ENCODE peak calls at places on chromosomes 2 and 18, in nine cellular contexts. One of them, this sample, is unnamed. For H3K27me3, the result is how much of the 10 kb centered on the place peaks cover.

GRCh38 chr2:111022630-111023029 is 98.1 kb upstream of the BCL2L11 start:
- DNase-seq in sigmoid colon: no peak
- DNase-seq in tibial nerve: no peak
- DNase-seq in upper lobe of left lung: no peak
- DNase-seq in IMR-90: no peak
- DNase-seq in esophagus squamous epithelium: no peak
- DNase-seq in HepG2: no peak
- DNase-seq in stomach: no peak
- DNase-seq in breast epithelium: no peak
- DNase-seq in this sample: no peak

GRCh38 chr2:162126145-162126926 is 25.7 kb downstream of the GCG start:
- DNase-seq in sigmoid colon: no peak
- DNase-seq in tibial nerve: no peak
- DNase-seq in upper lobe of left lung: no peak
- DNase-seq in IMR-90: peak
- DNase-seq in esophagus squamous epithelium: no peak
- DNase-seq in HepG2: no peak
- DNase-seq in stomach: no peak
- DNase-seq in breast epithelium: no peak
- DNase-seq in this sample: no peak

GRCh38 chr18:59918320-59918755 is 18.5 kb downstream of the PMAIP1 start:
- DNase-seq in sigmoid colon: peak
- DNase-seq in tibial nerve: no peak
- DNase-seq in upper lobe of left lung: no peak
- DNase-seq in IMR-90: peak
- DNase-seq in esophagus squamous epithelium: peak
- DNase-seq in HepG2: no peak
- DNase-seq in stomach: peak
- DNase-seq in breast epithelium: no peak
- DNase-seq in this sample: peak

GRCh38 chr2:68417931-68418330 is 49.2 kb downstream of the FBXO48 start:
- DNase-seq in sigmoid colon: no peak
- DNase-seq in tibial nerve: no peak
- DNase-seq in upper lobe of left lung: no peak
- DNase-seq in IMR-90: no peak
- DNase-seq in esophagus squamous epithelium: no peak
- DNase-seq in HepG2: no peak
- DNase-seq in stomach: no peak
- DNase-seq in breast epithelium: no peak
- DNase-seq in this sample: peak

GRCh38 chr18:48728204-48728833 is 189.5 kb downstream of the CTIF start:
- DNase-seq in sigmoid colon: no peak
- DNase-seq in tibial nerve: no peak
- DNase-seq in upper lobe of left lung: no peak
- DNase-seq in IMR-90: peak
- DNase-seq in esophagus squamous epithelium: no peak
- DNase-seq in HepG2: no peak
- DNase-seq in stomach: no peak
- DNase-seq in breast epithelium: no peak
- DNase-seq in this sample: no peak

GRCh38 chr2:38376346-38376682 is 759 bp downstream of the ATL2 start:
- DNase-seq in sigmoid colon: no peak
- DNase-seq in tibial nerve: no peak
- DNase-seq in upper lobe of left lung: no peak
- DNase-seq in IMR-90: peak
- DNase-seq in esophagus squamous epithelium: no peak
- DNase-seq in HepG2: peak
- DNase-seq in stomach: peak
- DNase-seq in breast epithelium: peak
- DNase-seq in this sample: no peak

GRCh38 chr2:235300368-235301201 is 193.3 kb upstream of the AGAP1 start:
- DNase-seq in sigmoid colon: no peak
- DNase-seq in tibial nerve: no peak
- DNase-seq in upper lobe of left lung: peak
- DNase-seq in IMR-90: peak
- DNase-seq in esophagus squamous epithelium: no peak
- DNase-seq in HepG2: no peak
- DNase-seq in stomach: no peak
- DNase-seq in breast epithelium: peak
- DNase-seq in this sample: no peak

GRCh38 chr18:29605365-29605764 is 1428.4 kb upstream of the CDH2 start:
- DNase-seq in sigmoid colon: no peak
- DNase-seq in tibial nerve: no peak
- DNase-seq in upper lobe of left lung: no peak
- DNase-seq in IMR-90: no peak
- DNase-seq in esophagus squamous epithelium: no peak
- DNase-seq in HepG2: no peak
- DNase-seq in stomach: no peak
- DNase-seq in breast epithelium: no peak
- DNase-seq in this sample: no peak

GRCh38 chr2:82143343-82143742 is 1838.8 kb upstream of the LRRTM1 start:
- DNase-seq in sigmoid colon: no peak
- DNase-seq in tibial nerve: no peak
- DNase-seq in upper lobe of left lung: no peak
- DNase-seq in IMR-90: no peak
- DNase-seq in esophagus squamous epithelium: no peak
- DNase-seq in HepG2: no peak
- DNase-seq in stomach: no peak
- DNase-seq in breast epithelium: no peak
- DNase-seq in this sample: no peak

GRCh38 chr18:80132196-80132812 is 23.2 kb downstream of the ADNP2 start:
- DNase-seq in sigmoid colon: no peak
- DNase-seq in tibial nerve: no peak
- DNase-seq in upper lobe of left lung: no peak
- DNase-seq in IMR-90: no peak
- DNase-seq in esophagus squamous epithelium: no peak
- DNase-seq in HepG2: no peak
- DNase-seq in stomach: no peak
- DNase-seq in breast epithelium: no peak
- DNase-seq in this sample: no peak

GRCh38 chr2:29916571-29916970 is 4.8 kb downstream of the ALK start:
- DNase-seq in sigmoid colon: no peak
- DNase-seq in tibial nerve: no peak
- DNase-seq in upper lobe of left lung: no peak
- DNase-seq in IMR-90: no peak
- DNase-seq in esophagus squamous epithelium: no peak
- DNase-seq in HepG2: no peak
- DNase-seq in stomach: no peak
- DNase-seq in breast epithelium: no peak
- DNase-seq in this sample: no peak

GRCh38 chr2:10339647-10340592 is 37.2 kb downstream of the HPCAL1 start:
- DNase-seq in sigmoid colon: no peak
- DNase-seq in tibial nerve: no peak
- DNase-seq in upper lobe of left lung: no peak
- DNase-seq in IMR-90: no peak
- DNase-seq in esophagus squamous epithelium: no peak
- DNase-seq in HepG2: no peak
- DNase-seq in stomach: no peak
- DNase-seq in breast epithelium: no peak
- DNase-seq in this sample: no peak

GRCh38 chr18:44786697-44787096 is 106.0 kb downstream of the SETBP1 start:
- DNase-seq in sigmoid colon: no peak
- DNase-seq in tibial nerve: no peak
- DNase-seq in upper lobe of left lung: no peak
- DNase-seq in IMR-90: no peak
- DNase-seq in esophagus squamous epithelium: no peak
- DNase-seq in HepG2: no peak
- DNase-seq in stomach: no peak
- DNase-seq in breast epithelium: no peak
- DNase-seq in this sample: no peak

GRCh38 chr2:233964581-233964980 is 47.4 kb downstream of the TRPM8 start:
- DNase-seq in sigmoid colon: no peak
- DNase-seq in tibial nerve: no peak
- DNase-seq in upper lobe of left lung: no peak
- DNase-seq in IMR-90: no peak
- DNase-seq in esophagus squamous epithelium: no peak
- DNase-seq in HepG2: no peak
- DNase-seq in stomach: no peak
- DNase-seq in breast epithelium: no peak
- DNase-seq in this sample: no peak

GRCh38 chr2:102975996-102976636 is 214.3 kb downstream of the TMEM182 start:
- DNase-seq in sigmoid colon: no peak
- DNase-seq in tibial nerve: no peak
- DNase-seq in upper lobe of left lung: no peak
- DNase-seq in IMR-90: peak
- DNase-seq in esophagus squamous epithelium: no peak
- DNase-seq in HepG2: peak
- DNase-seq in stomach: no peak
- DNase-seq in breast epithelium: no peak
- DNase-seq in this sample: no peak

GRCh38 chr2:239006886-239007285 is 159.0 kb downstream of the TWIST2 start:
- DNase-seq in sigmoid colon: no peak
- DNase-seq in tibial nerve: peak
- DNase-seq in upper lobe of left lung: no peak
- DNase-seq in IMR-90: peak
- DNase-seq in esophagus squamous epithelium: no peak
- DNase-seq in HepG2: no peak
- DNase-seq in stomach: peak
- DNase-seq in breast epithelium: no peak
- DNase-seq in this sample: no peak

GRCh38 chr2:218387369-218388194 is 5.5 kb downstream of the SLC11A1 start:
- DNase-seq in sigmoid colon: peak
- DNase-seq in tibial nerve: no peak
- DNase-seq in upper lobe of left lung: peak
- DNase-seq in IMR-90: peak
- DNase-seq in esophagus squamous epithelium: no peak
- DNase-seq in HepG2: peak
- DNase-seq in stomach: peak
- DNase-seq in breast epithelium: no peak
- DNase-seq in this sample: peak

GRCh38 chr2:215299337-215299859 is 12.5 kb upstream of the ATIC start:
- DNase-seq in sigmoid colon: no peak
- DNase-seq in tibial nerve: no peak
- DNase-seq in upper lobe of left lung: no peak
- DNase-seq in IMR-90: no peak
- DNase-seq in esophagus squamous epithelium: no peak
- DNase-seq in HepG2: no peak
- DNase-seq in stomach: no peak
- DNase-seq in breast epithelium: no peak
- DNase-seq in this sample: no peak

GRCh38 chr2:26704441-26704977 is 12.0 kb downstream of the KCNK3 start:
- DNase-seq in sigmoid colon: no peak
- DNase-seq in tibial nerve: no peak
- DNase-seq in upper lobe of left lung: no peak
- DNase-seq in IMR-90: peak
- DNase-seq in esophagus squamous epithelium: no peak
- DNase-seq in HepG2: no peak
- DNase-seq in stomach: no peak
- DNase-seq in breast epithelium: peak
- DNase-seq in this sample: no peak

GRCh38 chr18:32958746-32959145 is 185.9 kb upstream of the KLHL14 start:
- DNase-seq in sigmoid colon: no peak
- DNase-seq in tibial nerve: no peak
- DNase-seq in upper lobe of left lung: no peak
- DNase-seq in IMR-90: no peak
- DNase-seq in esophagus squamous epithelium: no peak
- DNase-seq in HepG2: no peak
- DNase-seq in stomach: no peak
- DNase-seq in breast epithelium: no peak
- DNase-seq in this sample: no peak

GRCh38 chr2:193743089-193743488 is 1548.4 kb upstream of the TMEFF2 start:
- DNase-seq in sigmoid colon: no peak
- DNase-seq in tibial nerve: no peak
- DNase-seq in upper lobe of left lung: no peak
- DNase-seq in IMR-90: no peak
- DNase-seq in esophagus squamous epithelium: no peak
- DNase-seq in HepG2: no peak
- DNase-seq in stomach: no peak
- DNase-seq in breast epithelium: no peak
- DNase-seq in this sample: no peak

GRCh38 chr2:96207778-96208143 is 866 bp downstream of the STARD7 start:
- DNase-seq in sigmoid colon: no peak
- DNase-seq in tibial nerve: no peak
- DNase-seq in upper lobe of left lung: no peak
- DNase-seq in IMR-90: no peak
- DNase-seq in esophagus squamous epithelium: no peak
- DNase-seq in HepG2: no peak
- DNase-seq in stomach: no peak
- DNase-seq in breast epithelium: no peak
- DNase-seq in this sample: no peak

GRCh38 chr2:18560797-18561085 is 288 bp upstream of the RDH14 start:
- DNase-seq in sigmoid colon: no peak
- DNase-seq in tibial nerve: no peak
- DNase-seq in upper lobe of left lung: no peak
- DNase-seq in IMR-90: no peak
- DNase-seq in esophagus squamous epithelium: no peak
- DNase-seq in HepG2: no peak
- DNase-seq in stomach: no peak
- DNase-seq in breast epithelium: no peak
- DNase-seq in this sample: no peak
- TF ChIP-seq POLR2A in sigmoid colon: no peak
- TF ChIP-seq POLR2A in tibial nerve: no peak
- TF ChIP-seq POLR2A in upper lobe of left lung: no peak
- TF ChIP-seq POLR2A in IMR-90: no peak
- TF ChIP-seq POLR2A in esophagus squamous epithelium: no peak
- TF ChIP-seq POLR2A in HepG2: peak
- TF ChIP-seq POLR2A in stomach: no peak
- TF ChIP-seq POLR2A in breast epithelium: no peak
- TF ChIP-seq POLR2A in this sample: no peak

GRCh38 chr2:232496508-232497373 is 9.1 kb upstream of the ECEL1 start:
- DNase-seq in sigmoid colon: no peak
- DNase-seq in tibial nerve: no peak
- DNase-seq in upper lobe of left lung: no peak
- DNase-seq in IMR-90: no peak
- DNase-seq in esophagus squamous epithelium: no peak
- DNase-seq in HepG2: no peak
- DNase-seq in stomach: no peak
- DNase-seq in breast epithelium: no peak
- DNase-seq in this sample: no peak
- H3K27me3 ChIP-seq in sigmoid colon: under half
- H3K27me3 ChIP-seq in tibial nerve: under half
- H3K27me3 ChIP-seq in upper lobe of left lung: under half
- H3K27me3 ChIP-seq in IMR-90: half or more
- H3K27me3 ChIP-seq in esophagus squamous epithelium: under half
- H3K27me3 ChIP-seq in HepG2: half or more
- H3K27me3 ChIP-seq in stomach: under half
- H3K27me3 ChIP-seq in breast epithelium: under half
- H3K27me3 ChIP-seq in this sample: under half

DNA sequence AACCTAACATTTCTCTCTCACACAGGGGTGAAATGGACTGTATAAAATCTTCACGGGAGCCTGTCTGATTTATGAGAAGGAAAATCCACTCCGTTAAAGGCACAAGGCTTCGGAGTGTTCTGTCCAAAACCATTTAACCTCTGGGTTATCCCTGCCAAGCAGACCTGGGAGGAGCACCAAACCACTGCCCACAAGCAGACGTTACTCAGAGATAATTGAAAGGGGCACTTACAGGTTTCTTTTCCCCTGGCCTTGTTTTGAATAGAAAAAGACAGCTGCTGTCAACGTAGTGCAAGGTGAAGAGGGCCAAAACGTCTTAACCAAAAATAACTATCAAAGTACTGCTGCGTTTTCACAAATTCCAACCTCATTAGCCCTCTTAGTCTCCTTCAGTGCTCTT is 184.3 kb upstream of the DOK6 start:
- DNase-seq in sigmoid colon: no peak
- DNase-seq in tibial nerve: no peak
- DNase-seq in upper lobe of left lung: no peak
- DNase-seq in IMR-90: no peak
- DNase-seq in esophagus squamous epithelium: no peak
- DNase-seq in HepG2: no peak
- DNase-seq in stomach: no peak
- DNase-seq in breast epithelium: no peak
- DNase-seq in this sample: no peak
- H3K4me3 ChIP-seq in sigmoid colon: no peak
- H3K4me3 ChIP-seq in tibial nerve: no peak
- H3K4me3 ChIP-seq in upper lobe of left lung: no peak
- H3K4me3 ChIP-seq in IMR-90: no peak
- H3K4me3 ChIP-seq in esophagus squamous epithelium: no peak
- H3K4me3 ChIP-seq in HepG2: no peak
- H3K4me3 ChIP-seq in stomach: no peak
- H3K4me3 ChIP-seq in breast epithelium: no peak
- H3K4me3 ChIP-seq in this sample: no peak

GRCh38 chr2:60806988-60807681 is 51.1 kb downstream of the PAPOLG start:
- DNase-seq in sigmoid colon: no peak
- DNase-seq in tibial nerve: no peak
- DNase-seq in upper lobe of left lung: no peak
- DNase-seq in IMR-90: peak
- DNase-seq in esophagus squamous epithelium: no peak
- DNase-seq in HepG2: no peak
- DNase-seq in stomach: no peak
- DNase-seq in breast epithelium: no peak
- DNase-seq in this sample: no peak
- TF ChIP-seq POLR2A in sigmoid colon: no peak
- TF ChIP-seq POLR2A in tibial nerve: no peak
- TF ChIP-seq POLR2A in upper lobe of left lung: no peak
- TF ChIP-seq POLR2A in IMR-90: no peak
- TF ChIP-seq POLR2A in esophagus squamous epithelium: no peak
- TF ChIP-seq POLR2A in HepG2: no peak
- TF ChIP-seq POLR2A in stomach: no peak
- TF ChIP-seq POLR2A in breast epithelium: no peak
- TF ChIP-seq POLR2A in this sample: no peak

This sample was measured in Peyer's patch.